ENCODE peak calls at places on chromosomes 13 and 19, in four cellular contexts. H, N, Q and I are unnamed samples. For H3K9me3, the result is how much of the 10 kb centered on the place peaks cover.

GRCh38 chr13:44306401-44307192 is 67.0 kb upstream of the SERP2 start:
- DNase-seq in N (peak), Q (peak), H (no peak), I (peak)

GRCh38 chr13:43414111-43414510 is 372.7 kb downstream of the ENOX1 start:
- DNase-seq in H (no peak), N (no peak), Q (no peak), I (no peak)

GRCh38 chr13:87582399-87582798 is 88.8 kb upstream of the SLITRK5 start:
- DNase-seq in H (no peak), Q (no peak), N (no peak), I (no peak)

GRCh38 chr13:106507560-106508274 is 27.7 kb downstream of the EFNB2 start:
- DNase-seq in N (peak), Q (no peak), H (no peak), I (peak)

GRCh38 chr19:2982556-2982955 is 5.2 kb downstream of the TLE6 start:
- DNase-seq in N (no peak), H (no peak), Q (no peak), I (no peak)

GRCh38 chr13:97911311-97912138 is 42.0 kb upstream of the IPO5 start:
- DNase-seq in Q (peak), H (no peak), N (no peak), I (peak)

GRCh38 chr19:14147797-14148605 is 11.6 kb upstream of the ASF1B start:
- DNase-seq in N (peak), Q (peak), H (peak), I (peak)

GRCh38 chr19:43469160-43469480 is 3.7 kb upstream of the LYPD3 start:
- DNase-seq in H (no peak), N (no peak), Q (no peak), I (no peak)

GRCh38 chr13:33452873-33453558 is 167.5 kb upstream of the STARD13 start:
- DNase-seq in N (no peak), H (no peak), Q (no peak), I (no peak)

GRCh38 chr19:33345163-33345562 is 28.3 kb upstream of the CEBPG start:
- DNase-seq in Q (no peak), H (no peak), N (no peak), I (no peak)

GRCh38 chr13:49214917-49215376 is 5.2 kb upstream of the MLNR start:
- DNase-seq in H (no peak), Q (peak), N (no peak), I (no peak)

GRCh38 chr19:13029893-13030292 is 34.6 kb downstream of the NFIX start:
- DNase-seq in Q (peak), N (no peak), H (no peak), I (no peak)

GRCh38 chr13:73857106-73857505 is 277.1 kb downstream of the KLF12 start:
- DNase-seq in H (no peak), N (no peak), Q (no peak), I (no peak)

GRCh38 chr19:7718668-7719067 is 13.2 kb downstream of the CLEC4G start:
- DNase-seq in Q (no peak), N (no peak), H (no peak), I (no peak)

GRCh38 chr13:49527123-49527522 is 31.4 kb downstream of the PHF11 start:
- DNase-seq in H (no peak), N (no peak), Q (no peak), I (no peak)

DNA sequence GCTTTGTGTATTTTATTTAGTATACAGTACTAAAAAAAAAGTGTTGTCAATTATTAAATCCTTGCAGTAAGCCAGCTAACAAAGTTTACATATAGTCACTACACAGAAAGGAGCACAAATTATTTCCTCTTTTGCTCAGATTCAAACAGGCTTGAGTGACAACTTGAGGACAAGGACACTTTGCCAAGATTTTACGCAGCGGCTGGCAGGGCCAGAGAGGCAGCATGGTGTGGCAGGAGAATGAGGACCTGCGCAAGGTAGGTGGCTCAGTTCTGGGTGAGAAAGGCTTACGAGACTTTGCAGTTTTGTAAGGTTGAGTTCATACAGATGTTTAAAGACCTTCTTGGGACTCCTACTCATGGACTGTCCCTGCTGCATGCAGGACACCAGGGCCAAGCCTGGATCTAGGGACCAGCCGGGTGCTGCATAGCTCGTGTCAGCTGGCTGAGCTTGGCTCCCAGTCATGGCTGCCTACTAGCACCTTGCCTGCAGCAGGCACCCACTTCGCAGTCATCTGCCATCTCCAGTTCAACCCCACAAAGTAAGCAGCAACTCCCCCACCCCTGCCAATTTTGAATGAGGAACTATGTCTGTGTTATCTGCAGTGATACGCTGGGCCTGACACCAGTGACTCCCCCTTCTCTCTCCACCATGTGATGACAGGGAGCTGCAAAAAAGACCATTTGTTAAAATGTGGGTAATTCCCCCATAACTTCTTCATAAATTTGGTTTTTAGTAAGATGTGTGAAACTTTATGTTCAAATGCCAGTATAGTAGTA is 3.7 kb upstream of the TUBA3C start:
- DNase-seq in N (no peak), H (no peak), Q (no peak), I (no peak)
- H3K9me3 ChIP-seq in N (under half), H (under half), Q (under half), I (under half)

GRCh38 chr19:8897106-8897505 is 64.9 kb downstream of the MBD3L1 start:
- DNase-seq in Q (no peak), N (no peak), H (no peak), I (no peak)
- H3K9me3 ChIP-seq in Q (under half), N (under half), H (under half), I (under half)

GRCh38 chr19:56405062-56405461 is 930 bp downstream of the ZNF583 start:
- DNase-seq in Q (no peak), N (no peak), H (no peak), I (no peak)
- H3K9me3 ChIP-seq in Q (under half), N (under half), H (under half), I (under half)

GRCh38 chr19:56372281-56372680 is 21.1 kb downstream of the ZNF582 start:
- DNase-seq in Q (no peak), N (no peak), H (no peak), I (no peak)

GRCh38 chr19:56377105-56377924 is 16.0 kb downstream of the ZNF582 start:
- DNase-seq in H (no peak), Q (no peak), N (no peak), I (no peak)
- H3K9me3 ChIP-seq in H (under half), Q (under half), N (under half), I (half or more)

GRCh38 chr19:52566588-52566987 is 3.5 kb upstream of the ZNF701 start:
- DNase-seq in Q (peak), N (peak), H (no peak), I (peak)
- H3K9me3 ChIP-seq in Q (under half), N (under half), H (under half), I (under half)

DNA sequence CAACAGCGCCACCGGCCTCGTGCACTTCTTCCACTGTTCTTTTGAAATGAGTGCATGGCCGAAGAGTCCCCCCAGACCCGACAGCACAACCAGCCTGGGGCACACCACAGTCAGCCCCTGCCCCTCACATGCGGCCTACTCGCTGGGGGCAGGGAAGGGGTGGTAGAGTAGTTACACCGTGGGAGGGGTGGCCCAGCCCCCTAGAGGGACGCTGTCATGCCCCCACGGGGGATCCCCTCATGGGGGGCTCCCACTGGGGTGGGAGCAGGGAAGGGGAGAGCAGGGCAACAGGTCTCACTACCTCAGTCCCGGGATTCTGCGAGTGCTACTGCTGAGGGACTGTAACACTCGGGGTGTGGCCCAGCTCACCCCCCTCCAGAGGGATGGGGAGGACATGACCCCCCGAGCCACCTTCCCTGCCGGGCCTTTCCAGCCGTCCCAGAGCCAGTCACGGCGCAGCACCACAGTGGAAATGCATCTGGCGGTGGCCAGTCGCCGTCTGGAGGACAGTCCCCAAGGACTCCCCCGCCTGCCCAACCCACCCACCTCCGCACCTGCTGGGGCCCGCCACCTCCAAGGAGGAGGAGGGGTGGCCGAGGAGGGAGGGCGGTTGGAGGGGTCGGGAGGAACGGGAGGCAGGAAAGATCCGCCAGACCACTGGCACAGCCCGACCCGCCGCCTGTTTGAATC is 84.6 kb upstream of the ZNF254 start:
- DNase-seq in Q (no peak), H (no peak), N (no peak), I (no peak)
- H3K9me3 ChIP-seq in Q (under half), H (under half), N (under half), I (under half)

GRCh38 chr19:15587663-15588062 is 27.4 kb upstream of the CYP4F8 start:
- DNase-seq in H (no peak), Q (no peak), N (no peak), I (no peak)
- H3K9me3 ChIP-seq in H (under half), Q (under half), N (under half), I (under half)

DNA sequence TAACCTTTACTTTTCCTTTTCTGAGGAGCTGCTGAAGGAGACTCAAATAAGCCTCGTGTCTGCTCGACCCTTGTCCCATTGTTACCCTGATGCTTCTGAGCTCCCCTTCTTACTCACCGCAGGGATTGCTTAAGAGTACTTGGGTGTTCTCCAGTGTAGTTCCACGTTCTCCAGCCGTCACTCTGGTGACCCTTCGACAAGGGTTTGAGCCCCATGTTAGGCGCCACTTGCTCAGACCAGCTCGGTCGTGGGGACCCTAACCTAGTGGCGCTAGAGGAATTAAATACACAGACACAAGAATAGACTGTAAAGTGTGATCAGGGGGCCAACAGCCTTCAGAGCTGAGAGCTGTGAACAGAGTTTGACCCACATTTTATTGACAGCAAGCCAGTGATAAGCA is 10.3 kb downstream of the ZNF480 start:
- DNase-seq in Q (no peak), N (peak), H (no peak), I (no peak)
- H3K9me3 ChIP-seq in Q (under half), N (under half), H (under half), I (half or more)